ENCODE peak calls at places on chromosomes 4 and X, in five cellular contexts. P is WTC11, G is fibroblast of the aortic adventitia, N is mammary epithelial cell, D is bronchial epithelial cell. T is an unnamed sample.

GRCh38 chrX:120205816-120206753 is 44.5 kb upstream of the ZBTB33 start:
- DNase-seq in N (peak; percentile 4), D (peak; percentile 5), P (no peak), G (no peak), T (no peak)

GRCh38 chrX:114344756-114345155 is 239.1 kb upstream of the HTR2C start:
- DNase-seq in N (peak; percentile 16), D (peak; percentile 30), P (no peak), G (peak; percentile 51), T (peak; percentile 56)

GRCh38 chr4:89906316-89906715 is 11.7 kb downstream of the MMRN1 start:
- DNase-seq in N (no peak), G (no peak), P (no peak), D (no peak), T (no peak)

GRCh38 chrX:131675596-131676194 is 131.8 kb downstream of the OR13H1 start:
- DNase-seq in P (no peak), D (peak; percentile 3), G (peak; percentile 6), N (peak; percentile 16), T (peak; percentile 50)

GRCh38 chr4:10087152-10087791 is 29.3 kb downstream of the WDR1 start:
- DNase-seq in N (no peak), P (no peak), G (no peak), D (no peak), T (no peak)

GRCh38 chrX:131649741-131650140 is 105.9 kb downstream of the OR13H1 start:
- DNase-seq in N (no peak), P (no peak), D (no peak), G (no peak), T (no peak)

GRCh38 chr4:24736066-24736465 is 59.3 kb upstream of the SOD3 start:
- DNase-seq in D (peak; percentile 48), G (no peak), N (peak; percentile 20), P (peak; percentile 31), T (peak; percentile 56)

GRCh38 chr4:78057600-78058560 is 757 bp downstream of the FRAS1 start:
- DNase-seq in N (peak; percentile 64), D (peak; percentile 34), G (peak; percentile 34), P (peak; percentile 37), T (peak; percentile 65)

GRCh38 chrX:138761380-138761779 is 49.9 kb upstream of the FGF13 start:
- DNase-seq in N (no peak), G (no peak), P (no peak), D (no peak), T (no peak)
- TF ChIP-seq CTCF in N (no peak), G (no peak), P (no peak), D (no peak), T (no peak)

GRCh38 chrX:155662297-155662696 is 49.5 kb upstream of the TMLHE start:
- DNase-seq in N (no peak), G (peak; percentile 0), P (no peak), D (peak; percentile 30), T (peak; percentile 11)
- TF ChIP-seq CTCF in N (peak; percentile 17), G (peak; percentile 26), P (no peak), D (peak; percentile 60), T (no peak)

GRCh38 chr4:139556735-139557505 is 901 bp upstream of the SETD7 start:
- DNase-seq in P (peak; percentile 49), D (peak; percentile 31), G (no peak), N (peak; percentile 37), T (peak; percentile 43)
- TF ChIP-seq CTCF in P (no peak), D (peak; percentile 3), G (no peak), N (no peak), T (no peak)

GRCh38 chr4:183505556-183506388 is 914 bp downstream of the ING2 start:
- DNase-seq in G (peak; percentile 84), N (peak; percentile 84), P (peak; percentile 83), D (peak; percentile 79), T (peak; percentile 88)
- TF ChIP-seq CTCF in G (no peak), N (no peak), P (no peak), D (no peak), T (no peak)

T was measured in MCF 10A.